ENCODE peak calls at places on chromosomes 11 and 22, in four cellular contexts. One of them, this sample, is unnamed.

GRCh38 chr22:32531955-32532818 is 57.6 kb downstream of the FBXO7 start:
- DNase-seq in K562: peak
- DNase-seq in GM12878: no peak
- DNase-seq in H1: peak
- DNase-seq in this sample: peak

GRCh38 chr22:46848227-46848626 is 85.8 kb downstream of the TBC1D22A start:
- DNase-seq in K562: no peak
- DNase-seq in GM12878: no peak
- DNase-seq in H1: peak
- DNase-seq in this sample: no peak

GRCh38 chr22:41482319-41482935 is 13.5 kb downstream of the ACO2 start:
- DNase-seq in K562: peak
- DNase-seq in GM12878: no peak
- DNase-seq in H1: no peak
- DNase-seq in this sample: no peak

GRCh38 chr11:107430525-107430924 is 27.1 kb downstream of the CWF19L2 start:
- DNase-seq in K562: no peak
- DNase-seq in GM12878: no peak
- DNase-seq in H1: no peak
- DNase-seq in this sample: no peak

GRCh38 chr11:79192836-79193235 is 248.0 kb downstream of the TENM4 start:
- DNase-seq in K562: no peak
- DNase-seq in GM12878: no peak
- DNase-seq in H1: no peak
- DNase-seq in this sample: no peak

GRCh38 chr11:23021287-23021863 is 161.1 kb upstream of the CCDC179 start:
- DNase-seq in K562: peak
- DNase-seq in GM12878: no peak
- DNase-seq in H1: no peak
- DNase-seq in this sample: peak

GRCh38 chr22:37457093-37457893 is 28.9 kb downstream of the MFNG start:
- DNase-seq in K562: peak
- DNase-seq in GM12878: peak
- DNase-seq in H1: peak
- DNase-seq in this sample: peak

GRCh38 chr22:21850660-21851059 is 16.8 kb downstream of the MAPK1 start:
- DNase-seq in K562: no peak
- DNase-seq in GM12878: no peak
- DNase-seq in H1: no peak
- DNase-seq in this sample: no peak

GRCh38 chr11:4134844-4135243 is 40.2 kb downstream of the RRM1 start:
- DNase-seq in K562: no peak
- DNase-seq in GM12878: no peak
- DNase-seq in H1: no peak
- DNase-seq in this sample: no peak

GRCh38 chr11:92623055-92623454 is 346.4 kb upstream of the MTNR1B start:
- DNase-seq in K562: no peak
- DNase-seq in GM12878: no peak
- DNase-seq in H1: no peak
- DNase-seq in this sample: no peak

GRCh38 chr11:81129618-81130017 is 1604.0 kb downstream of the FAM181B start:
- DNase-seq in K562: no peak
- DNase-seq in GM12878: no peak
- DNase-seq in H1: no peak
- DNase-seq in this sample: no peak

GRCh38 chr11:2576116-2576515 is 123.7 kb downstream of the KCNQ1OT1 start:
- DNase-seq in K562: no peak
- DNase-seq in GM12878: no peak
- DNase-seq in H1: no peak
- DNase-seq in this sample: no peak

GRCh38 chr11:9016916-9017642 is 13.3 kb upstream of the NRIP3 start:
- DNase-seq in K562: no peak
- DNase-seq in GM12878: no peak
- DNase-seq in H1: no peak
- DNase-seq in this sample: no peak

GRCh38 chr11:57487920-57488319 is 27.6 kb downstream of the SLC43A1 start:
- DNase-seq in K562: no peak
- DNase-seq in GM12878: no peak
- DNase-seq in H1: no peak
- DNase-seq in this sample: no peak

GRCh38 chr11:46242961-46243795 is 34.3 kb upstream of the CREB3L1 start:
- DNase-seq in K562: peak
- DNase-seq in GM12878: peak
- DNase-seq in H1: peak
- DNase-seq in this sample: peak

GRCh38 chr11:113874920-113875413 is 405 bp downstream of the USP28 start:
- DNase-seq in K562: no peak
- DNase-seq in GM12878: no peak
- DNase-seq in H1: no peak
- DNase-seq in this sample: peak

GRCh38 chr22:45942344-45942743 is 34.6 kb downstream of the WNT7B start:
- DNase-seq in K562: no peak
- DNase-seq in GM12878: no peak
- DNase-seq in H1: no peak
- DNase-seq in this sample: no peak

GRCh38 chr22:26835929-26836528 is 178.6 kb downstream of the MIAT start:
- DNase-seq in K562: peak
- DNase-seq in GM12878: no peak
- DNase-seq in H1: peak
- DNase-seq in this sample: peak

GRCh38 chr11:7422544-7423331 is 62.6 kb upstream of the OLFML1 start:
- DNase-seq in K562: no peak
- DNase-seq in GM12878: no peak
- DNase-seq in H1: no peak
- DNase-seq in this sample: no peak

GRCh38 chr11:3990406-3990805 is 104.2 kb upstream of the RRM1 start:
- DNase-seq in K562: no peak
- DNase-seq in GM12878: no peak
- DNase-seq in H1: no peak
- DNase-seq in this sample: no peak

GRCh38 chr11:10326080-10326964 is 21.4 kb downstream of the ADM start:
- DNase-seq in K562: no peak
- DNase-seq in GM12878: no peak
- DNase-seq in H1: no peak
- DNase-seq in this sample: no peak

GRCh38 chr11:117417342-117417741 is 89.7 kb downstream of the CEP164 start:
- DNase-seq in K562: no peak
- DNase-seq in GM12878: no peak
- DNase-seq in H1: no peak
- DNase-seq in this sample: no peak

GRCh38 chr11:129023968-129024676 is 81.5 kb upstream of the TP53AIP1 start:
- DNase-seq in K562: no peak
- DNase-seq in GM12878: no peak
- DNase-seq in H1: peak
- DNase-seq in this sample: no peak

GRCh38 chr11:86803641-86804040 is 3.3 kb downstream of the PRSS23 start:
- DNase-seq in K562: no peak
- DNase-seq in GM12878: no peak
- DNase-seq in H1: no peak
- DNase-seq in this sample: no peak

GRCh38 chr11:88414385-88414861 is 76.9 kb upstream of the CTSC start:
- DNase-seq in K562: peak
- DNase-seq in GM12878: no peak
- DNase-seq in H1: no peak
- DNase-seq in this sample: peak

GRCh38 chr11:9663699-9664275 is at the start of gene SWAP70:
- DNase-seq in K562: peak
- DNase-seq in GM12878: no peak
- DNase-seq in H1: peak
- DNase-seq in this sample: peak

GRCh38 chr22:25637032-25637431 is 72.6 kb downstream of the GRK3 start:
- DNase-seq in K562: no peak
- DNase-seq in GM12878: no peak
- DNase-seq in H1: no peak
- DNase-seq in this sample: no peak

GRCh38 chr11:75311858-75312288 is 39.6 kb downstream of the ARRB1 start:
- DNase-seq in K562: no peak
- DNase-seq in GM12878: no peak
- DNase-seq in H1: no peak
- DNase-seq in this sample: peak

GRCh38 chr11:55949330-55949729 is 13.1 kb upstream of the OR5I1 start:
- DNase-seq in K562: no peak
- DNase-seq in GM12878: no peak
- DNase-seq in H1: no peak
- DNase-seq in this sample: no peak

GRCh38 chr11:66365711-66366619 is 5.6 kb downstream of the SLC29A2 start:
- DNase-seq in K562: no peak
- DNase-seq in GM12878: no peak
- DNase-seq in H1: no peak
- DNase-seq in this sample: no peak

GRCh38 chr11:117876341-117877119 is at the start of gene FXYD6:
- DNase-seq in K562: no peak
- DNase-seq in GM12878: no peak
- DNase-seq in H1: peak
- DNase-seq in this sample: peak

GRCh38 chr22:46043339-46043738 is 66.4 kb upstream of the WNT7B start:
- DNase-seq in K562: no peak
- DNase-seq in GM12878: no peak
- DNase-seq in H1: no peak
- DNase-seq in this sample: no peak

GRCh38 chr11:7672960-7673723 is at the start of gene CYB5R2:
- DNase-seq in K562: peak
- DNase-seq in GM12878: no peak
- DNase-seq in H1: peak
- DNase-seq in this sample: peak

GRCh38 chr11:14713518-14714244 is 70.1 kb downstream of the PDE3B start:
- DNase-seq in K562: no peak
- DNase-seq in GM12878: no peak
- DNase-seq in H1: no peak
- DNase-seq in this sample: no peak
- TF ChIP-seq NRF1 in K562: no peak
- TF ChIP-seq NRF1 in GM12878: no peak
- TF ChIP-seq NRF1 in H1: no peak
- TF ChIP-seq NRF1 in this sample: no peak

DNA sequence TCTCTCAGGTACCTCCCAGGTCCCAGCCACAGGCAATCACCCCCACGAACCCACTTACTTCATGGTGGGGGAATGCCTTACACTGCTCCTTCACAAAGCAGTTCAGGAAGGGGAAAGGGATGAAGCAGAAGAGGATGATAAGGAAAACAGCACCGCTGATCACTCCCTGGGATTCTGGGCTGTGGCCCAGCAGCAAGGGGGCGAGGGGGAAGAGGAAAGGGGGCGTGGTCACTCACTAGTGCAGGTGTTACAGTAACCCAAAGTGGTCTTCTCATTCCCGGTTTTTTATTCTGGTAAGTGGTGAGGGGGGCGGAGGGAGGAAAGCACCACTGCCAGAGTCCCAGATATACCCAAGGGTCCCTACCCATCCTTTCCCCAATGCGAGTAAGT is 698 bp downstream of the DPAGT1 start:
- DNase-seq in K562: peak
- DNase-seq in GM12878: no peak
- DNase-seq in H1: no peak
- DNase-seq in this sample: no peak
- TF ChIP-seq NRF1 in K562: no peak
- TF ChIP-seq NRF1 in GM12878: no peak
- TF ChIP-seq NRF1 in H1: no peak
- TF ChIP-seq NRF1 in this sample: no peak

GRCh38 chr11:13256216-13256615 is 21.4 kb upstream of the BMAL1 start:
- DNase-seq in K562: no peak
- DNase-seq in GM12878: no peak
- DNase-seq in H1: no peak
- DNase-seq in this sample: no peak
- TF ChIP-seq NRF1 in K562: no peak
- TF ChIP-seq NRF1 in GM12878: no peak
- TF ChIP-seq NRF1 in H1: no peak
- TF ChIP-seq NRF1 in this sample: no peak

GRCh38 chr11:122215244-122215992 is 99.4 kb upstream of the BLID start:
- DNase-seq in K562: peak
- DNase-seq in GM12878: no peak
- DNase-seq in H1: peak
- DNase-seq in this sample: peak
- TF ChIP-seq NRF1 in K562: no peak
- TF ChIP-seq NRF1 in GM12878: no peak
- TF ChIP-seq NRF1 in H1: no peak
- TF ChIP-seq NRF1 in this sample: no peak

GRCh38 chr22:24137595-24137994 is 43.7 kb upstream of the SUSD2 start:
- DNase-seq in K562: no peak
- DNase-seq in GM12878: no peak
- DNase-seq in H1: no peak
- DNase-seq in this sample: no peak
- TF ChIP-seq NRF1 in K562: no peak
- TF ChIP-seq NRF1 in GM12878: no peak
- TF ChIP-seq NRF1 in H1: no peak
- TF ChIP-seq NRF1 in this sample: no peak

DNA sequence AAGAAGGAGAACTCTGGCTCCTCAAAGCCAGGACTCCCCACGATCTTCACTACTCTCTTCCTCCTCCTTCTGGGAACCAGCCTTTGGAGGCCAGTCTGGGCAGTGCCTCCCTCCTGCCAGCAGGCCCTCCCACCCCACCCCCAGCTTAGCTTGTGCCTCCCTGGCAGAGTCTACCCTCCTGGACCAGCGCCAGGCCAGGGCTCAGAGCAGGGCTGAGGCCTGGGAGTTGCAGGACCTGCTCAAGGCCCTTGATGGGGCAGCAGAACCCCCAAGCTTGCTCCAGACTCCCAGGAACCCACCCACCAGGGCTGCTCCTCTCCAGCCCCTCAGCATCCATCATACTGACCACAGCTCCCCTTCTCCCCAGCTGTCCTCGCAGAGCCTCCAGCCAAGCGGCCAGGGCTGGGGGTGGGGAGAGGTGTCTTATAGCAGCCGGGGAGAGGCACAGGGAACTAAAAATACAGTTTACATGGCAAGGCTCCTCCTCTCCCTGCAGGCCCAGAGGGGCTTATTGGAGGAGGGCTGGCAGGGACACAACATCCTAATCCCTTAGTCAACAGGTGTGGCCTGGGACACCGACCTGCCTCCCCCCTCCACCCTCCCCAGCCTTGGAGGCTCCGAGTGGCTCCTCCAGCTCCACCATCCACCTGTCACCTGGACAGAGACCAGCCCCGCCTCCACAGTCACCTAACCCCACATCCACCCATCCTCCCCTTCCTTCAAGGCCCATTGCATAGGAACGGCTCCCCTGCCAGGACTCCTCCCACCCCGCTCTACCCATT is 5.2 kb upstream of the MB start:
- DNase-seq in K562: no peak
- DNase-seq in GM12878: no peak
- DNase-seq in H1: peak
- DNase-seq in this sample: peak
- TF ChIP-seq NRF1 in K562: no peak
- TF ChIP-seq NRF1 in GM12878: no peak
- TF ChIP-seq NRF1 in H1: no peak
- TF ChIP-seq NRF1 in this sample: no peak

GRCh38 chr11:102473543-102473942 is 21.0 kb upstream of the TMEM123 start:
- DNase-seq in K562: no peak
- DNase-seq in GM12878: no peak
- DNase-seq in H1: no peak
- DNase-seq in this sample: no peak

GRCh38 chr11:102479733-102480132 is 27.2 kb upstream of the TMEM123 start:
- DNase-seq in K562: no peak
- DNase-seq in GM12878: no peak
- DNase-seq in H1: no peak
- DNase-seq in this sample: no peak

GRCh38 chr11:102478660-102479245 is 26.2 kb upstream of the TMEM123 start:
- DNase-seq in K562: no peak
- DNase-seq in GM12878: no peak
- DNase-seq in H1: no peak
- DNase-seq in this sample: no peak

GRCh38 chr11:102476812-102477211 is 24.2 kb upstream of the TMEM123 start:
- DNase-seq in K562: peak
- DNase-seq in GM12878: no peak
- DNase-seq in H1: no peak
- DNase-seq in this sample: no peak

GRCh38 chr11:102476069-102476468 is 23.5 kb upstream of the TMEM123 start:
- DNase-seq in K562: no peak
- DNase-seq in GM12878: no peak
- DNase-seq in H1: no peak
- DNase-seq in this sample: no peak
- TF ChIP-seq NRF1 in K562: no peak
- TF ChIP-seq NRF1 in GM12878: no peak
- TF ChIP-seq NRF1 in H1: no peak
- TF ChIP-seq NRF1 in this sample: no peak

This sample was measured in SK-N-SH.